ENCODE peak calls at places on chromosomes 5 and 9, in five cellular contexts. One of them, this sample, is unnamed.
A peak's percentile ranks its signal among the peaks of the same experiment; 100 is the strongest.

GRCh38 chr9:36470891-36471290 is 70.8 kb upstream of the RNF38 start:
- DNase-seq in HTR-8/SVneo: peak; percentile 63
- DNase-seq in NCI-H146: no peak
- DNase-seq in PC-3: no peak
- DNase-seq in heart left ventricle: peak; percentile 70
- DNase-seq in this sample: no peak

GRCh38 chr5:54547711-54548250 is 30.2 kb downstream of the SNX18 start:
- DNase-seq in HTR-8/SVneo: peak; percentile 39
- DNase-seq in NCI-H146: no peak
- DNase-seq in PC-3: peak; percentile 65
- DNase-seq in heart left ventricle: no peak
- DNase-seq in this sample: no peak

GRCh38 chr9:91963711-91964240 is 13.7 kb upstream of the ROR2 start:
- DNase-seq in HTR-8/SVneo: no peak
- DNase-seq in NCI-H146: no peak
- DNase-seq in PC-3: no peak
- DNase-seq in heart left ventricle: no peak
- DNase-seq in this sample: no peak

GRCh38 chr9:131674425-131675421 is 65.2 kb downstream of the RAPGEF1 start:
- DNase-seq in HTR-8/SVneo: no peak
- DNase-seq in NCI-H146: no peak
- DNase-seq in PC-3: no peak
- DNase-seq in heart left ventricle: peak; percentile 68
- DNase-seq in this sample: no peak

GRCh38 chr9:17653947-17654346 is 75.1 kb downstream of the SH3GL2 start:
- DNase-seq in HTR-8/SVneo: no peak
- DNase-seq in NCI-H146: no peak
- DNase-seq in PC-3: no peak
- DNase-seq in heart left ventricle: no peak
- DNase-seq in this sample: no peak

GRCh38 chr9:120926397-120926928 is at the start of gene TRAF1:
- DNase-seq in HTR-8/SVneo: no peak
- DNase-seq in NCI-H146: no peak
- DNase-seq in PC-3: no peak
- DNase-seq in heart left ventricle: no peak
- DNase-seq in this sample: no peak

GRCh38 chr9:81608289-81608657 is 81.1 kb downstream of the TLE1 start:
- DNase-seq in HTR-8/SVneo: no peak
- DNase-seq in NCI-H146: no peak
- DNase-seq in PC-3: no peak
- DNase-seq in heart left ventricle: no peak
- DNase-seq in this sample: no peak

GRCh38 chr9:124855944-124856773 is 2.9 kb downstream of the WDR38 start:
- DNase-seq in HTR-8/SVneo: no peak
- DNase-seq in NCI-H146: no peak
- DNase-seq in PC-3: peak; percentile 49
- DNase-seq in heart left ventricle: no peak
- DNase-seq in this sample: no peak

GRCh38 chr5:127999909-128000308 is 83.7 kb upstream of the SLC12A2 start:
- DNase-seq in HTR-8/SVneo: no peak
- DNase-seq in NCI-H146: no peak
- DNase-seq in PC-3: no peak
- DNase-seq in heart left ventricle: no peak
- DNase-seq in this sample: no peak

GRCh38 chr5:153780876-153781275 is 257.8 kb downstream of the FAM114A2 start:
- DNase-seq in HTR-8/SVneo: no peak
- DNase-seq in NCI-H146: no peak
- DNase-seq in PC-3: no peak
- DNase-seq in heart left ventricle: no peak
- DNase-seq in this sample: no peak

GRCh38 chr9:133089271-133089671 is 27.5 kb downstream of the CEL start:
- DNase-seq in HTR-8/SVneo: no peak
- DNase-seq in NCI-H146: peak; percentile 42
- DNase-seq in PC-3: no peak
- DNase-seq in heart left ventricle: no peak
- DNase-seq in this sample: no peak

GRCh38 chr5:98109561-98110006 is 663.9 kb upstream of the RGMB start:
- DNase-seq in HTR-8/SVneo: no peak
- DNase-seq in NCI-H146: no peak
- DNase-seq in PC-3: peak; percentile 93
- DNase-seq in heart left ventricle: no peak
- DNase-seq in this sample: no peak

GRCh38 chr5:36389245-36389644 is 87.5 kb upstream of the RANBP3L start:
- DNase-seq in HTR-8/SVneo: no peak
- DNase-seq in NCI-H146: no peak
- DNase-seq in PC-3: no peak
- DNase-seq in heart left ventricle: no peak
- DNase-seq in this sample: no peak

GRCh38 chr5:77211013-77211690 is 672 bp downstream of the PDE8B start:
- DNase-seq in HTR-8/SVneo: peak; percentile 35
- DNase-seq in NCI-H146: peak; percentile 52
- DNase-seq in PC-3: peak; percentile 63
- DNase-seq in heart left ventricle: no peak
- DNase-seq in this sample: no peak

GRCh38 chr5:91049800-91050199 is 333.3 kb downstream of the ARRDC3 start:
- DNase-seq in HTR-8/SVneo: no peak
- DNase-seq in NCI-H146: no peak
- DNase-seq in PC-3: peak; percentile 86
- DNase-seq in heart left ventricle: no peak
- DNase-seq in this sample: no peak

GRCh38 chr5:32785639-32786216 is 74.6 kb downstream of the NPR3 start:
- DNase-seq in HTR-8/SVneo: peak; percentile 70
- DNase-seq in NCI-H146: no peak
- DNase-seq in PC-3: peak; percentile 73
- DNase-seq in heart left ventricle: no peak
- DNase-seq in this sample: no peak

GRCh38 chr9:5628183-5628529 is 751 bp upstream of the RIC1 start:
- DNase-seq in HTR-8/SVneo: no peak
- DNase-seq in NCI-H146: peak; percentile 43
- DNase-seq in PC-3: peak; percentile 34
- DNase-seq in heart left ventricle: no peak
- DNase-seq in this sample: no peak

GRCh38 chr5:5615569-5615968 is 193.1 kb downstream of the ICE1 start:
- DNase-seq in HTR-8/SVneo: no peak
- DNase-seq in NCI-H146: no peak
- DNase-seq in PC-3: peak; percentile 38
- DNase-seq in heart left ventricle: no peak
- DNase-seq in this sample: no peak

GRCh38 chr9:19577411-19577810 is 168.6 kb downstream of the ACER2 start:
- DNase-seq in HTR-8/SVneo: no peak
- DNase-seq in NCI-H146: no peak
- DNase-seq in PC-3: no peak
- DNase-seq in heart left ventricle: no peak
- DNase-seq in this sample: no peak

GRCh38 chr9:37760416-37761165 is 7.0 kb downstream of the TRMT10B start:
- DNase-seq in HTR-8/SVneo: no peak
- DNase-seq in NCI-H146: no peak
- DNase-seq in PC-3: peak; percentile 16
- DNase-seq in heart left ventricle: no peak
- DNase-seq in this sample: no peak

GRCh38 chr5:88322785-88323184 is 54.1 kb upstream of the TMEM161B start:
- DNase-seq in HTR-8/SVneo: no peak
- DNase-seq in NCI-H146: no peak
- DNase-seq in PC-3: peak; percentile 67
- DNase-seq in heart left ventricle: no peak
- DNase-seq in this sample: no peak

GRCh38 chr9:123470121-123470851 is 114.3 kb downstream of the CRB2 start:
- DNase-seq in HTR-8/SVneo: no peak
- DNase-seq in NCI-H146: peak; percentile 22
- DNase-seq in PC-3: no peak
- DNase-seq in heart left ventricle: no peak
- DNase-seq in this sample: no peak

GRCh38 chr9:134224130-134224826 is 59.9 kb upstream of the RNU6ATAC start:
- DNase-seq in HTR-8/SVneo: no peak
- DNase-seq in NCI-H146: no peak
- DNase-seq in PC-3: no peak
- DNase-seq in heart left ventricle: no peak
- DNase-seq in this sample: no peak

GRCh38 chr5:150541895-150542294 is 34.0 kb downstream of the NDST1 start:
- DNase-seq in HTR-8/SVneo: no peak
- DNase-seq in NCI-H146: no peak
- DNase-seq in PC-3: peak; percentile 56
- DNase-seq in heart left ventricle: no peak
- DNase-seq in this sample: no peak

GRCh38 chr9:14098102-14098501 is 215.8 kb downstream of the NFIB start:
- DNase-seq in HTR-8/SVneo: no peak
- DNase-seq in NCI-H146: no peak
- DNase-seq in PC-3: peak; percentile 23
- DNase-seq in heart left ventricle: no peak
- DNase-seq in this sample: no peak

GRCh38 chr5:121188849-121189248 is 662.8 kb upstream of the FTMT start:
- DNase-seq in HTR-8/SVneo: no peak
- DNase-seq in NCI-H146: no peak
- DNase-seq in PC-3: no peak
- DNase-seq in heart left ventricle: no peak
- DNase-seq in this sample: no peak

GRCh38 chr5:136686192-136686872 is 321.0 kb upstream of the TRPC7 start:
- DNase-seq in HTR-8/SVneo: peak; percentile 5
- DNase-seq in NCI-H146: no peak
- DNase-seq in PC-3: peak; percentile 83
- DNase-seq in heart left ventricle: no peak
- DNase-seq in this sample: no peak

GRCh38 chr5:158464383-158464782 is 605.4 kb upstream of the CLINT1 start:
- DNase-seq in HTR-8/SVneo: no peak
- DNase-seq in NCI-H146: no peak
- DNase-seq in PC-3: no peak
- DNase-seq in heart left ventricle: no peak
- DNase-seq in this sample: no peak